ENCODE peak calls at places on chromosomes 13 and 19, in four cellular contexts. One of them, this sample, is unnamed.

GRCh38 chr19:3194063-3194702 is 8.5 kb downstream of the NCLN start:
- DNase-seq in heart left ventricle: no peak
- DNase-seq in neural progenitor cell: no peak
- DNase-seq in PC-3: no peak
- DNase-seq in this sample: no peak

GRCh38 chr19:56158170-56158757 is 17.2 kb downstream of the ZNF444 start:
- DNase-seq in PC-3: no peak
- DNase-seq in heart left ventricle: no peak
- DNase-seq in neural progenitor cell: no peak
- DNase-seq in this sample: no peak

GRCh38 chr13:99614465-99614885 is 113.2 kb downstream of the TM9SF2 start:
- DNase-seq in PC-3: no peak
- DNase-seq in heart left ventricle: no peak
- DNase-seq in neural progenitor cell: no peak
- DNase-seq in this sample: no peak

GRCh38 chr13:113151745-113152707 is 6.4 kb upstream of the PROZ start:
- DNase-seq in neural progenitor cell: no peak
- DNase-seq in PC-3: peak; percentile 3
- DNase-seq in heart left ventricle: peak; percentile 48
- DNase-seq in this sample: no peak

GRCh38 chr19:14440049-14440448 is 6.9 kb downstream of the PKN1 start:
- DNase-seq in neural progenitor cell: no peak
- DNase-seq in PC-3: no peak
- DNase-seq in heart left ventricle: peak; percentile 85
- DNase-seq in this sample: no peak

GRCh38 chr13:101614491-101614890 is 162.0 kb downstream of the ITGBL1 start:
- DNase-seq in neural progenitor cell: peak; percentile 30
- DNase-seq in PC-3: no peak
- DNase-seq in heart left ventricle: no peak
- DNase-seq in this sample: peak; percentile 5

GRCh38 chr19:48061401-48062344 is 17.8 kb upstream of the CABP5 start:
- DNase-seq in heart left ventricle: no peak
- DNase-seq in PC-3: no peak
- DNase-seq in neural progenitor cell: no peak
- DNase-seq in this sample: no peak

GRCh38 chr19:55256562-55257460 is 2.0 kb downstream of the PPP6R1 start:
- DNase-seq in PC-3: peak; percentile 8
- DNase-seq in heart left ventricle: no peak
- DNase-seq in neural progenitor cell: no peak
- DNase-seq in this sample: no peak

GRCh38 chr13:30851697-30852096 is 54.4 kb upstream of the MEDAG start:
- DNase-seq in PC-3: no peak
- DNase-seq in heart left ventricle: no peak
- DNase-seq in neural progenitor cell: no peak
- DNase-seq in this sample: no peak

GRCh38 chr19:47623151-47623920 is 14.4 kb downstream of the BICRA start:
- DNase-seq in heart left ventricle: peak; percentile 71
- DNase-seq in PC-3: no peak
- DNase-seq in neural progenitor cell: no peak
- DNase-seq in this sample: no peak

GRCh38 chr19:18397242-18398202 is at the start of gene LRRC25:
- DNase-seq in neural progenitor cell: peak; percentile 91
- DNase-seq in PC-3: no peak
- DNase-seq in heart left ventricle: peak; percentile 71
- DNase-seq in this sample: no peak

GRCh38 chr19:27705896-27706295 is 1507.1 kb downstream of the UQCRFS1 start:
- DNase-seq in heart left ventricle: no peak
- DNase-seq in PC-3: no peak
- DNase-seq in neural progenitor cell: no peak
- DNase-seq in this sample: no peak

GRCh38 chr19:5397804-5398692 is 57.2 kb upstream of the ZNRF4 start:
- DNase-seq in neural progenitor cell: peak; percentile 96
- DNase-seq in heart left ventricle: no peak
- DNase-seq in PC-3: peak; percentile 37
- DNase-seq in this sample: no peak

GRCh38 chr19:55258476-55258827 is 365 bp downstream of the PPP6R1 start:
- DNase-seq in heart left ventricle: no peak
- DNase-seq in PC-3: no peak
- DNase-seq in neural progenitor cell: peak; percentile 42
- DNase-seq in this sample: no peak

GRCh38 chr13:73421310-73421912 is 362.6 kb downstream of the KLF5 start:
- DNase-seq in PC-3: peak; percentile 96
- DNase-seq in heart left ventricle: no peak
- DNase-seq in neural progenitor cell: no peak
- DNase-seq in this sample: no peak

GRCh38 chr13:107993239-107993948 is 221.9 kb downstream of the LIG4 start:
- DNase-seq in heart left ventricle: no peak
- DNase-seq in PC-3: peak; percentile 55
- DNase-seq in neural progenitor cell: no peak
- DNase-seq in this sample: no peak

GRCh38 chr19:44783545-44783944 is 5.9 kb downstream of the CBLC start:
- DNase-seq in neural progenitor cell: no peak
- DNase-seq in heart left ventricle: no peak
- DNase-seq in PC-3: no peak
- DNase-seq in this sample: no peak

GRCh38 chr13:73945871-73946270 is 188.3 kb downstream of the KLF12 start:
- DNase-seq in PC-3: no peak
- DNase-seq in heart left ventricle: peak; percentile 73
- DNase-seq in neural progenitor cell: peak; percentile 71
- DNase-seq in this sample: peak; percentile 40

GRCh38 chr19:47518139-47518538 is 3.3 kb upstream of the NAPA start:
- DNase-seq in heart left ventricle: no peak
- DNase-seq in neural progenitor cell: no peak
- DNase-seq in PC-3: no peak
- DNase-seq in this sample: no peak

GRCh38 chr13:34372581-34372980 is 554.6 kb downstream of the RFC3 start:
- DNase-seq in PC-3: peak; percentile 36
- DNase-seq in neural progenitor cell: no peak
- DNase-seq in heart left ventricle: no peak
- DNase-seq in this sample: no peak

GRCh38 chr19:41416194-41416674 is 10.9 kb downstream of the B3GNT8 start:
- DNase-seq in PC-3: no peak
- DNase-seq in neural progenitor cell: no peak
- DNase-seq in heart left ventricle: no peak
- DNase-seq in this sample: no peak

GRCh38 chr19:6955082-6955481 is 66.1 kb downstream of the MBD3L2B start:
- DNase-seq in heart left ventricle: no peak
- DNase-seq in neural progenitor cell: no peak
- DNase-seq in PC-3: no peak
- DNase-seq in this sample: no peak

GRCh38 chr13:50783940-50784339 is 59.6 kb downstream of the DLEU7 start:
- DNase-seq in neural progenitor cell: no peak
- DNase-seq in PC-3: no peak
- DNase-seq in heart left ventricle: no peak
- DNase-seq in this sample: no peak

GRCh38 chr19:372306-372890 is 27.8 kb upstream of the MIER2 start:
- DNase-seq in neural progenitor cell: no peak
- DNase-seq in heart left ventricle: peak; percentile 86
- DNase-seq in PC-3: no peak
- DNase-seq in this sample: peak; percentile 52

GRCh38 chr13:59691501-59692066 is 472.1 kb downstream of the DIAPH3 start:
- DNase-seq in PC-3: no peak
- DNase-seq in neural progenitor cell: no peak
- DNase-seq in heart left ventricle: no peak
- DNase-seq in this sample: no peak

GRCh38 chr13:49838989-49839388 is 46.5 kb upstream of the KPNA3 start:
- DNase-seq in PC-3: no peak
- DNase-seq in heart left ventricle: no peak
- DNase-seq in neural progenitor cell: peak; percentile 42
- DNase-seq in this sample: no peak

GRCh38 chr13:74136089-74136658 is 2.0 kb upstream of the KLF12 start:
- DNase-seq in neural progenitor cell: no peak
- DNase-seq in heart left ventricle: peak; percentile 25
- DNase-seq in PC-3: peak; percentile 18
- DNase-seq in this sample: no peak

GRCh38 chr19:39725995-39726394 is 11.8 kb downstream of the CLC start:
- DNase-seq in PC-3: no peak
- DNase-seq in heart left ventricle: no peak
- DNase-seq in neural progenitor cell: no peak
- DNase-seq in this sample: no peak

GRCh38 chr19:47699360-47699917 is 13.8 kb upstream of the EHD2 start:
- DNase-seq in PC-3: peak; percentile 43
- DNase-seq in heart left ventricle: no peak
- DNase-seq in neural progenitor cell: peak; percentile 77
- DNase-seq in this sample: no peak

GRCh38 chr13:106063591-106064308 is 471.7 kb downstream of the EFNB2 start:
- DNase-seq in heart left ventricle: no peak
- DNase-seq in PC-3: peak; percentile 41
- DNase-seq in neural progenitor cell: no peak
- DNase-seq in this sample: no peak

GRCh38 chr19:4108767-4109625 is 14.9 kb downstream of the MAP2K2 start:
- DNase-seq in neural progenitor cell: no peak
- DNase-seq in heart left ventricle: no peak
- DNase-seq in PC-3: no peak
- DNase-seq in this sample: no peak

GRCh38 chr13:71605744-71606143 is 261.3 kb downstream of the DACH1 start:
- DNase-seq in PC-3: no peak
- DNase-seq in neural progenitor cell: no peak
- DNase-seq in heart left ventricle: no peak
- DNase-seq in this sample: no peak

GRCh38 chr19:45296365-45296764 is 26.3 kb downstream of the CKM start:
- DNase-seq in neural progenitor cell: no peak
- DNase-seq in heart left ventricle: no peak
- DNase-seq in PC-3: no peak
- DNase-seq in this sample: no peak

GRCh38 chr13:47903836-47904235 is 97.2 kb downstream of the SUCLA2 start:
- DNase-seq in neural progenitor cell: no peak
- DNase-seq in heart left ventricle: no peak
- DNase-seq in PC-3: peak; percentile 26
- DNase-seq in this sample: no peak
- H3K4me3 ChIP-seq in neural progenitor cell: no peak overlapping the region
- H3K4me3 ChIP-seq in heart left ventricle: no peak overlapping the region
- H3K4me3 ChIP-seq in PC-3: peak overlapping the region; percentile 62
- H3K4me3 ChIP-seq in this sample: peak overlapping the region; percentile 31

GRCh38 chr19:10921199-10921879 is 7.1 kb downstream of the YIPF2 start:
- DNase-seq in heart left ventricle: peak; percentile 15
- DNase-seq in neural progenitor cell: no peak
- DNase-seq in PC-3: no peak
- DNase-seq in this sample: peak; percentile 62
- H3K27ac ChIP-seq in heart left ventricle: no peak overlapping the region
- H3K27ac ChIP-seq in neural progenitor cell: no peak overlapping the region
- H3K27ac ChIP-seq in PC-3: no peak overlapping the region
- H3K27ac ChIP-seq in this sample: peak overlapping the region; percentile 40

DNA sequence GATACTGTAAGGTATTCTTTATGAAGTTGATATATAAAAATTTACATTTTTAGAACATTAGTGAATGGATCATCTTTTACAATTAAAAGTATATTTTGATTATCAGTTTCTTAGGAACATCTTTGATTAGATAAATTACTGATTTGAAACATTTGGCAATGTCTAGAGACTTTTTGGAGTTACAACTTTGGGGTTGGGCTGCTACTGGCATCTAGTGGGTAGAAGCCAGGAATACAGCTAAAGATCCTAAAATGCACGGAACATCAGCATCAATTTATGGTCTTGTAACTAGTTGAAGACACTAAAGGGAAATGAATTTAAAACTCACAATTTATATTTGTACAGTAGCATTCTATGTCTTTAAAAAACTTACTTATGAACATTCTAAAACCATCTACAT is 19.9 kb downstream of the POMP start:
- DNase-seq in heart left ventricle: no peak
- DNase-seq in PC-3: peak; percentile 10
- DNase-seq in neural progenitor cell: no peak
- DNase-seq in this sample: no peak
- TF ChIP-seq CTCF in heart left ventricle: no peak
- TF ChIP-seq CTCF in PC-3: peak; percentile 17
- TF ChIP-seq CTCF in neural progenitor cell: no peak
- TF ChIP-seq CTCF in this sample: no peak

DNA sequence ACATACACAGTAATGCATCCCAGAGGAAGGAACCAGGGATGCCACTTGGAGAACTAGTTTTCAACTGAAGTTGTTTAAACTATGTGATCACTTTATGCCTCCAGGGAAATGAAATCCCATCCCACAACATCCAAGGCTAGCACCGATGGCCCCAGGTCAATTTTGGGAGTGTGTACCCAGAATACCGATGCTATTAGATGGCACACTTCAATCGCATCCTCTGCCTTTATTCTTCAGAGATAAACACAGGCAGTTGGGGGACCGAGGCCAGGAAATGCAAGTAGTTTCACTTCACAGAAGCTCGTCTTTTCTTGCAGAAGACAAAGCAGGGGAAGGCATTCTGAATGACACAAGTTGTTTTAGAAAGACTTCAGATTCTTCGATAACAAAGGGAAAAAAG is 13.8 kb downstream of the STK24 start:
- DNase-seq in heart left ventricle: no peak
- DNase-seq in PC-3: peak; percentile 46
- DNase-seq in neural progenitor cell: no peak
- DNase-seq in this sample: no peak
- H3K4me3 ChIP-seq in heart left ventricle: no peak overlapping the region
- H3K4me3 ChIP-seq in PC-3: no peak overlapping the region
- H3K4me3 ChIP-seq in neural progenitor cell: no peak overlapping the region
- H3K4me3 ChIP-seq in this sample: no peak overlapping the region